ENCODE peak calls at places on chromosomes 6 and 20, in eight cellular contexts. One of them, this sample, is unnamed.

GRCh38 chr6:8192067-8192466 is 89.7 kb upstream of the EEF1E1 start:
- DNase-seq in hepatocyte: no peak
- DNase-seq in BJ: no peak
- DNase-seq in DMS153: no peak
- DNase-seq in iPS DF 19.7: no peak
- DNase-seq in HCEC 1CT: no peak
- DNase-seq in ecto neural progenitor cell: no peak
- DNase-seq in NCI-H524: no peak
- DNase-seq in this sample: no peak

GRCh38 chr6:95266537-95267258 is 310.6 kb upstream of the MANEA start:
- DNase-seq in NCI-H524: no peak
- DNase-seq in HCEC 1CT: no peak
- DNase-seq in hepatocyte: no peak
- DNase-seq in BJ: no peak
- DNase-seq in ecto neural progenitor cell: no peak
- DNase-seq in DMS153: no peak
- DNase-seq in iPS DF 19.7: no peak
- DNase-seq in this sample: no peak

GRCh38 chr6:104784884-104785283 is 74.8 kb downstream of the HACE1 start:
- DNase-seq in HCEC 1CT: peak; percentile 35
- DNase-seq in NCI-H524: peak; percentile 18
- DNase-seq in iPS DF 19.7: no peak
- DNase-seq in DMS153: no peak
- DNase-seq in hepatocyte: no peak
- DNase-seq in ecto neural progenitor cell: no peak
- DNase-seq in BJ: no peak
- DNase-seq in this sample: no peak

GRCh38 chr20:56343861-56344381 is 14.9 kb upstream of the FAM210B start:
- DNase-seq in DMS153: no peak
- DNase-seq in ecto neural progenitor cell: peak; percentile 89
- DNase-seq in BJ: no peak
- DNase-seq in iPS DF 19.7: no peak
- DNase-seq in HCEC 1CT: no peak
- DNase-seq in hepatocyte: peak; percentile 75
- DNase-seq in NCI-H524: peak; percentile 53
- DNase-seq in this sample: peak; percentile 55

GRCh38 chr6:167235421-167236238 is 55.5 kb upstream of the UNC93A start:
- DNase-seq in ecto neural progenitor cell: no peak
- DNase-seq in BJ: no peak
- DNase-seq in iPS DF 19.7: no peak
- DNase-seq in hepatocyte: no peak
- DNase-seq in NCI-H524: no peak
- DNase-seq in DMS153: no peak
- DNase-seq in HCEC 1CT: no peak
- DNase-seq in this sample: no peak

GRCh38 chr6:48671506-48671905 is 560.5 kb upstream of the PTCHD4 start:
- DNase-seq in iPS DF 19.7: no peak
- DNase-seq in hepatocyte: no peak
- DNase-seq in ecto neural progenitor cell: no peak
- DNase-seq in BJ: no peak
- DNase-seq in DMS153: no peak
- DNase-seq in NCI-H524: no peak
- DNase-seq in HCEC 1CT: no peak
- DNase-seq in this sample: no peak

GRCh38 chr20:62921119-62921687 is 5.1 kb downstream of the DIDO1 start:
- DNase-seq in HCEC 1CT: peak; percentile 53
- DNase-seq in iPS DF 19.7: no peak
- DNase-seq in DMS153: peak; percentile 26
- DNase-seq in NCI-H524: peak; percentile 56
- DNase-seq in BJ: no peak
- DNase-seq in ecto neural progenitor cell: peak; percentile 78
- DNase-seq in hepatocyte: peak; percentile 85
- DNase-seq in this sample: peak; percentile 90

GRCh38 chr6:13375360-13375878 is 47.1 kb upstream of the TBC1D7 start:
- DNase-seq in HCEC 1CT: no peak
- DNase-seq in ecto neural progenitor cell: no peak
- DNase-seq in BJ: no peak
- DNase-seq in hepatocyte: no peak
- DNase-seq in NCI-H524: no peak
- DNase-seq in iPS DF 19.7: no peak
- DNase-seq in DMS153: no peak
- DNase-seq in this sample: no peak

GRCh38 chr6:126261792-126262421 is 78.0 kb upstream of the CENPW start:
- DNase-seq in iPS DF 19.7: no peak
- DNase-seq in NCI-H524: no peak
- DNase-seq in DMS153: no peak
- DNase-seq in BJ: no peak
- DNase-seq in HCEC 1CT: no peak
- DNase-seq in ecto neural progenitor cell: no peak
- DNase-seq in hepatocyte: no peak
- DNase-seq in this sample: peak; percentile 28